ENCODE peak calls at places on chromosome 6, in six cellular contexts. P is K562, N is GM12878, X is GM12891, I is H1, D is HepG2. K is an unnamed sample.

GRCh38 chr6:160160929-160161646 is 39.5 kb downstream of the SLC22A1 start:
- DNase-seq in X (no peak), N (no peak), P (no peak), D (no peak), I (no peak), K (no peak)

GRCh38 chr6:38554700-38555413 is 84.9 kb downstream of the BTBD9 start:
- DNase-seq in I (no peak), X (no peak), D (no peak), N (no peak), P (no peak), K (no peak)

GRCh38 chr6:68024570-68025269 is 610.4 kb upstream of the ADGRB3 start:
- DNase-seq in P (no peak), D (no peak), N (no peak), X (no peak), I (no peak), K (no peak)

GRCh38 chr6:107698146-107698545 is 126.0 kb downstream of the SCML4 start:
- DNase-seq in X (no peak), P (no peak), D (no peak), N (no peak), I (no peak), K (no peak)

GRCh38 chr6:33693186-33694158 is 18.0 kb downstream of the UQCC2 start:
- DNase-seq in N (no peak), I (no peak), P (no peak), X (no peak), D (no peak), K (no peak)

GRCh38 chr6:53325785-53326184 is 23.0 kb downstream of the ELOVL5 start:
- DNase-seq in P (no peak), D (no peak), X (no peak), N (no peak), I (no peak), K (no peak)

GRCh38 chr6:143811492-143812157 is 31.5 kb upstream of the LTV1 start:
- DNase-seq in I (no peak), X (no peak), P (no peak), N (no peak), D (no peak), K (no peak)

GRCh38 chr6:6872924-6873344 is 234.8 kb upstream of the RREB1 start:
- DNase-seq in X (no peak), I (no peak), D (no peak), N (no peak), P (peak), K (no peak)

GRCh38 chr6:16868968-16869367 is 107.7 kb upstream of the ATXN1 start:
- DNase-seq in D (no peak), P (no peak), N (no peak), X (no peak), I (no peak), K (no peak)

GRCh38 chr6:71414486-71414885 is 125.9 kb downstream of the OGFRL1 start:
- DNase-seq in X (no peak), N (no peak), D (no peak), I (no peak), P (no peak), K (no peak)

GRCh38 chr6:14235653-14236356 is 118.2 kb downstream of the CD83 start:
- DNase-seq in I (no peak), N (no peak), P (no peak), D (no peak), X (no peak), K (no peak)

GRCh38 chr6:147156799-147157382 is 47.3 kb upstream of the STXBP5 start:
- DNase-seq in N (no peak), I (no peak), X (no peak), P (peak), D (no peak), K (no peak)

GRCh38 chr6:151633517-151634335 is 139.9 kb downstream of the CCDC170 start:
- DNase-seq in N (no peak), X (no peak), P (no peak), D (peak), I (no peak), K (no peak)

GRCh38 chr6:32581275-32582095 is 8.2 kb downstream of the HLA-DRB1 start:
- DNase-seq in N (no peak), P (no peak), I (no peak), X (no peak), D (no peak), K (no peak)

GRCh38 chr6:77456531-77457248 is 6.6 kb downstream of the HTR1B start:
- DNase-seq in P (no peak), N (no peak), D (peak), I (no peak), X (no peak), K (no peak)

GRCh38 chr6:22249646-22250045 is 47.2 kb downstream of the PRL start:
- DNase-seq in I (no peak), N (no peak), D (no peak), P (no peak), X (no peak), K (no peak)

GRCh38 chr6:16764188-16764950 is 3.1 kb upstream of the ATXN1 start:
- DNase-seq in D (peak), P (peak), X (no peak), I (no peak), N (no peak), K (no peak)

GRCh38 chr6:166737231-166737630 is 110.2 kb upstream of the RPS6KA2 start:
- DNase-seq in N (no peak), D (no peak), X (no peak), I (no peak), P (no peak), K (no peak)

GRCh38 chr6:80425089-80425823 is 318.8 kb downstream of the BCKDHB start:
- DNase-seq in D (no peak), X (no peak), P (no peak), N (no peak), I (no peak), K (no peak)

GRCh38 chr6:3749991-3750323 is 1.6 kb downstream of the PXDC1 start:
- DNase-seq in D (peak), I (no peak), P (peak), X (no peak), N (no peak), K (no peak)

GRCh38 chr6:128827675-128828464 is 55.1 kb upstream of the LAMA2 start:
- DNase-seq in P (no peak), D (no peak), N (no peak), I (no peak), X (no peak), K (no peak)

GRCh38 chr6:5511924-5512323 is 250.6 kb downstream of the FARS2 start:
- DNase-seq in X (no peak), I (no peak), D (no peak), N (no peak), P (peak), K (no peak)

GRCh38 chr6:152068622-152069261 is 261.3 kb downstream of the ESR1 start:
- DNase-seq in N (no peak), D (no peak), I (no peak), X (no peak), P (peak), K (no peak)

GRCh38 chr6:112979830-112980229 is 632.7 kb downstream of the RFPL4B start:
- DNase-seq in I (no peak), P (no peak), D (no peak), X (no peak), N (no peak), K (no peak)

GRCh38 chr6:12203001-12203400 is 87.2 kb upstream of the EDN1 start:
- DNase-seq in D (peak), I (peak), P (no peak), X (no peak), N (no peak), K (no peak)

GRCh38 chr6:139165324-139165723 is 30.4 kb downstream of the HECA start:
- DNase-seq in I (no peak), X (no peak), D (no peak), N (no peak), P (no peak), K (no peak)

GRCh38 chr6:139166956-139167313 is 32.1 kb downstream of the HECA start:
- DNase-seq in I (no peak), N (no peak), D (no peak), P (no peak), X (no peak), K (no peak)

GRCh38 chr6:139164001-139164400 is 29.1 kb downstream of the HECA start:
- DNase-seq in I (no peak), D (no peak), X (no peak), P (no peak), N (no peak), K (no peak)

GRCh38 chr6:139161817-139162284 is 27.0 kb downstream of the HECA start:
- DNase-seq in I (no peak), X (peak), D (no peak), P (no peak), N (peak), K (peak)

GRCh38 chr6:139166238-139166955 is 31.5 kb downstream of the HECA start:
- DNase-seq in I (no peak), N (no peak), D (no peak), X (no peak), P (no peak), K (no peak)
- TF ChIP-seq POLR2AphosphoS5 in I (no peak), N (no peak), D (no peak), X (no peak), P (no peak), K (no peak)

GRCh38 chr6:47661960-47662359 is 36.4 kb upstream of the ADGRF4 start:
- DNase-seq in P (no peak), N (no peak), D (no peak), I (no peak), X (no peak), K (no peak)

GRCh38 chr6:47663462-47664216 is 34.7 kb upstream of the ADGRF4 start:
- DNase-seq in N (no peak), D (no peak), I (peak), P (no peak), X (no peak), K (no peak)

GRCh38 chr6:47669684-47670515 is 28.5 kb upstream of the ADGRF4 start:
- DNase-seq in I (no peak), N (no peak), X (no peak), P (no peak), D (no peak), K (no peak)

GRCh38 chr6:47670851-47671250 is 27.5 kb upstream of the ADGRF4 start:
- DNase-seq in P (no peak), X (no peak), I (no peak), N (no peak), D (no peak), K (no peak)

DNA sequence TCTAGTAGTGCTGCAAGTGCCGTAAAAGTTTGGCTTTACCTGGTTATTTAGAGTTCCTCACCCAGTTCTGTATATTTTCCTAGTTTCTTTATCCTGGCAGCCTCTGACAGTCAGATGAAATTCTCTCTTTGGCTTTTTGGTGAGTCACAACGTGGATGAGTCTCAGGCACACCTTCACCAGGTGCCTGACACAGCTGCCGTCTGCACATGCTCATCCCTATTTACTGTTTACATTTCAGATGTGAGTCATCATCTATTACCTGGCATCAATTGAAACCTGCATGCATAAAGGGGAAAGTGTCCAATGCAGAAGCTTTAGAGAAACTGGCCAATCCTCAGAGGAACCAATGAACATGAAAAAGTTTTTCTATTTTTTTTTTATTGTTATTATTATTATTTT is 33.3 kb upstream of the ADGRF4 start:
- DNase-seq in X (no peak), N (no peak), D (no peak), I (no peak), P (no peak), K (no peak)
- TF ChIP-seq TAF1 in X (no peak), N (no peak), D (no peak), I (no peak), P (no peak), K (no peak)

GRCh38 chr6:106520711-106521367 is 108.5 kb downstream of the RTN4IP1 start:
- DNase-seq in N (peak), D (no peak), P (peak), I (no peak), X (no peak), K (no peak)
- TF ChIP-seq POLR2A in N (no peak), D (no peak), P (no peak), I (no peak), X (peak), K (peak)

GRCh38 chr6:36340671-36341454 is 4.2 kb upstream of the BNIP5 start:
- DNase-seq in X (peak), I (no peak), N (peak), P (peak), D (peak), K (peak)
- TF ChIP-seq POLR2AphosphoS5 in X (no peak), I (no peak), N (no peak), P (no peak), D (no peak), K (no peak)

GRCh38 chr6:122610690-122611455 is 668 bp downstream of the PKIB start:
- DNase-seq in I (peak), X (no peak), N (no peak), P (no peak), D (peak), K (peak)
- TF ChIP-seq TAF1 in I (no peak), X (no peak), N (no peak), P (no peak), D (no peak), K (no peak)

DNA sequence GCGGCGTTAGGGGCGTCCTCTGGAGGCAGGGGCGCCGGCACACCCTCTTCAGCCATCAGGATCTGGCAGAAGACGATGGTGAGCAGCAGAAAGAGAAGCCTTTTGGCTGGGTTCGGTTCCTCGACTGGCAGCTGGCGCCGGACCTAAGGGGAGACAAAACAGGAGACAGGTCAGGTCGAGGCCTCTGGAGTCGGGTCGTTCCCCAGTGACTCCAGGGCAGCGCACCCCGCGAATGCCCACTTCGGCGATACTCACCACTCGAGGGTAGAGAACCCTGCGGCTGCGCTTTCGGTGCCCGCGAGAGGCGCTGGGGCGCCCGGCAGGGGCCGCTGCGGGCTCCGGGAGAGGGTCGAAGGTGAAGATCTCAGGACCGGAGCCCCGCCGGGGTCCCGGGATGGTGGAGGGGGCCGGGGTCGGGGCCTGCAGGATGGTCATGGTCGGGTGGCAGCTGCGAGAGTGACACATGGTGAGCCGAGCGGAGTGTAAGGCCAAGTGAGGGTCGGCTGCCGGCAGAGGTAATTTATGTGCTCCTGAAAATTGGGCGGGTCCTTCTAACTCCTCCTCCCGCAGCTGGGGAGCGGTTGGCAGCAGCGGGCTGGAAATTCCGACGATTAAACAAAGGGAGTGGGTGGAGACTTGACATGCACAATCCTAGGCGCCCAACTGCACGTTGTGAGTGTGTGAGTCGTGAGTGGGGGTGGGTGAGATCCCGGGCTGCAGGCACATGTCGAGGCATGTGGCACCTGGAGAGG is at the start of gene IER3:
- DNase-seq in P (peak), N (no peak), D (peak), X (no peak), I (no peak), K (peak)
- TF ChIP-seq POLR2A in P (peak), N (peak), D (peak), X (peak), I (peak), K (peak)

GRCh38 chr6:81812416-81812815 is 59.9 kb upstream of the TENT5A start:
- DNase-seq in I (no peak), D (no peak), X (no peak), P (no peak), N (no peak), K (no peak)
- TF ChIP-seq POLR2AphosphoS5 in I (no peak), D (no peak), X (no peak), P (no peak), N (no peak), K (no peak)

DNA sequence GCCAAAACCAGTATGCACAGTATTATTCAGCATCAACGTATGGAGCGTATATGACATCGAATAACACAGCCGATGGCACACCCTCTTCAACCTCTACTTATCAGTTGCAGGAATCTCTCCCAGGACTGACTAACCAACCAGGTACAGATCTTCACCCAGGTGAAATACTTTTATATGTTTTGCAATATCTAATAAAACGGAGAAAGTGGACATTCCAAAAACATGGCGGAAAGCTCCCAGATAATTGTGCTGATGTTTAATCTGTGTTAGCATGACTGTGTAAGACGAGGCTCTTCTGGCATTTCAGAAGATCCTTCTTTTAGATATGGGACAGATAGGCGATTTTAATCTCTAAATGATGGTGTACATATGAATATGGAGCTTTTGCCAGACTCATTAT is 227.4 kb downstream of the EYA4 start:
- DNase-seq in D (no peak), I (no peak), N (no peak), P (no peak), X (no peak), K (no peak)
- TF ChIP-seq TAF1 in D (no peak), I (no peak), N (no peak), P (no peak), X (no peak), K (no peak)

DNA sequence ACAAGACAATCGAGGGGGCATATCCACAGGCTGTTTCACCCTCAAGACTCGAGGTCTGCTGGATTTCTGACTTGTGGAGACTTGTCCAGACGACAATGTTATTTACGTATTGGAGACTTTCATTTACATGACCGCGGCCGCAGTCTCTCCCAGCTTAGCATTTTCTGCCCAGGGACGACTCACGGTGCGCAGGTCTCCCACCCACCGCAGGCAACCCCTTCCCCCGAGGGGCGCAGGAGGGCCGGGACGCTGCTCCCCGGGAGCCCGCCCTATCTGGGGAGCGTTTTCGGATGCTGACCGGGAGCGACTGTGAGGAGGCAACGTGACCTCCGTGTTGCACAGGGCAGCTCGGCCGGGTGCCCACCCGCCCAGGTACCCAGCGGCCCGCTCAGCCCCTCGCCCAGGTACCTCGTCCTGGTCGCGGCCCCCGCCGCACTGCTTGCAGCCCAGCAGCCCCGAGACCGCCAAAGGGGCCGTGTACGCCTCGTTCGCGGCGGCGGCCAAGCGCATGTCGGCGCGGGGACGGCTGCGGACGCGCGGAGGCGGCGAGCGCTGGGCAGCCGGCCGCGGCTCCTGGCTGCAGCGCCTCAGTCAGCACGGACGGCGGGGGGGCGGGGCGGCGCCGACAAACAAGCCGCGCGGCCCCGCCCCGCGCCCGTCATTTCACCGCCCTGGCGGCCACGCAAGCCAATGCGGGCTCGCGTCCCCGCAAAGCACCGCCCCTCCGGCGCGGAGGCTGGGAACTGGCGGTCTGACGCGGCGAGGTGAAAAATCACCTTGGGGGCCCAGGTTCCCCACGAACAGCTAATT is 85.5 kb downstream of the SESN1 start:
- DNase-seq in I (peak), N (peak), X (peak), P (peak), D (peak), K (peak)
- TF ChIP-seq POLR2A in I (no peak), N (no peak), X (no peak), P (peak), D (peak), K (no peak)

GRCh38 chr6:56727097-56727845 is 84.6 kb upstream of the DST start:
- DNase-seq in X (no peak), D (peak), I (no peak), P (no peak), N (no peak), K (no peak)
- TF ChIP-seq POLR2AphosphoS5 in X (no peak), D (no peak), I (no peak), P (no peak), N (no peak), K (no peak)